ENCODE peak calls at places on chromosome 1, in six cellular contexts. C, Y, L, I, J and M are unnamed samples. For H3K36me3, the result is how much of the 10 kb centered on the place peaks cover.

GRCh38 chr1:39187276-39188046 is 17.0 kb upstream of the MACF1 start:
- DNase-seq in C (no peak), Y (no peak), L (no peak), I (no peak), J (no peak), M (no peak)

GRCh38 chr1:172928412-172928811 is 122.3 kb downstream of the TNFSF18 start:
- DNase-seq in C (no peak), Y (no peak), L (no peak), I (no peak), J (no peak), M (no peak)

GRCh38 chr1:232046531-232047283 is 420.1 kb downstream of the DISC1 start:
- DNase-seq in C (no peak), Y (no peak), L (no peak), I (no peak), J (no peak), M (no peak)

GRCh38 chr1:201383647-201384405 is 6.3 kb upstream of the TNNT2 start:
- DNase-seq in C (no peak), Y (no peak), L (no peak), I (no peak), J (no peak), M (no peak)

GRCh38 chr1:3533051-3534048 is 78.0 kb downstream of the MEGF6 start:
- DNase-seq in C (no peak), Y (no peak), L (no peak), I (peak), J (no peak), M (no peak)

GRCh38 chr1:162548170-162548569 is 13.4 kb upstream of the UAP1 start:
- DNase-seq in C (peak), Y (no peak), L (peak), I (no peak), J (peak), M (peak)

GRCh38 chr1:230591676-230592075 is 50.6 kb upstream of the COG2 start:
- DNase-seq in C (no peak), Y (no peak), L (no peak), I (no peak), J (no peak), M (no peak)

GRCh38 chr1:238648756-238649155 is 737.6 kb upstream of the CHRM3 start:
- DNase-seq in C (no peak), Y (no peak), L (no peak), I (no peak), J (no peak), M (no peak)

GRCh38 chr1:223401873-223402789 is 8.9 kb downstream of the CCDC185 start:
- DNase-seq in C (no peak), Y (no peak), L (no peak), I (no peak), J (no peak), M (no peak)

GRCh38 chr1:11960710-11961109 is 19.5 kb upstream of the MFN2 start:
- DNase-seq in C (no peak), Y (no peak), L (no peak), I (no peak), J (no peak), M (no peak)

GRCh38 chr1:102498929-102499328 is 502.2 kb upstream of the OLFM3 start:
- DNase-seq in C (no peak), Y (no peak), L (no peak), I (no peak), J (no peak), M (no peak)

GRCh38 chr1:9145021-9145668 is 16.2 kb upstream of the GPR157 start:
- DNase-seq in C (peak), Y (peak), L (no peak), I (peak), J (no peak), M (no peak)

GRCh38 chr1:206545351-206545750 is 38.0 kb downstream of the RASSF5 start:
- DNase-seq in C (no peak), Y (no peak), L (no peak), I (no peak), J (no peak), M (no peak)

GRCh38 chr1:242467556-242468145 is 56.8 kb downstream of the PLD5 start:
- DNase-seq in C (peak), Y (peak), L (no peak), I (peak), J (no peak), M (no peak)

GRCh38 chr1:41811051-41811795 is 107.5 kb downstream of the HIVEP3 start:
- DNase-seq in C (no peak), Y (no peak), L (no peak), I (no peak), J (no peak), M (no peak)

GRCh38 chr1:41423511-41424191 is 60.8 kb downstream of the EDN2 start:
- DNase-seq in C (no peak), Y (no peak), L (no peak), I (no peak), J (no peak), M (no peak)

GRCh38 chr1:47226121-47226977 is 5.7 kb downstream of the TAL1 start:
- DNase-seq in C (no peak), Y (no peak), L (no peak), I (no peak), J (no peak), M (no peak)

GRCh38 chr1:162070825-162071224 is 1.3 kb downstream of the NOS1AP start:
- DNase-seq in C (no peak), Y (no peak), L (no peak), I (no peak), J (no peak), M (no peak)

GRCh38 chr1:6235302-6235680 is 473 bp downstream of the ICMT start:
- DNase-seq in C (no peak), Y (no peak), L (no peak), I (no peak), J (no peak), M (no peak)

GRCh38 chr1:38444311-38444710 is 397.7 kb upstream of the POU3F1 start:
- DNase-seq in C (no peak), Y (no peak), L (no peak), I (no peak), J (no peak), M (no peak)

GRCh38 chr1:9886063-9886742 is 23.9 kb downstream of the CTNNBIP1 start:
- DNase-seq in C (no peak), Y (no peak), L (no peak), I (no peak), J (no peak), M (no peak)

GRCh38 chr1:205547932-205548827 is 43.7 kb downstream of the CDK18 start:
- DNase-seq in C (no peak), Y (peak), L (no peak), I (no peak), J (no peak), M (peak)

GRCh38 chr1:25031966-25032667 is 102.0 kb upstream of the RUNX3 start:
- DNase-seq in C (no peak), Y (peak), L (no peak), I (no peak), J (no peak), M (peak)

GRCh38 chr1:76074321-76075187 is at the start of gene ST6GALNAC3:
- DNase-seq in C (peak), Y (peak), L (peak), I (peak), J (peak), M (peak)

GRCh38 chr1:93081716-93082115 is 2.6 kb downstream of the MTF2 start:
- DNase-seq in C (no peak), Y (no peak), L (no peak), I (no peak), J (no peak), M (no peak)

GRCh38 chr1:241706967-241707366 is 54.9 kb downstream of the WDR64 start:
- DNase-seq in C (no peak), Y (no peak), L (no peak), I (no peak), J (no peak), M (no peak)

GRCh38 chr1:27589841-27590426 is 14.0 kb downstream of the AHDC1 start:
- DNase-seq in C (peak), Y (no peak), L (no peak), I (no peak), J (no peak), M (peak)

GRCh38 chr1:37474697-37475379 is 458 bp downstream of the ZC3H12A start:
- DNase-seq in C (peak), Y (peak), L (no peak), I (no peak), J (no peak), M (peak)

GRCh38 chr1:170536924-170537551 is 5.1 kb downstream of the GORAB start:
- DNase-seq in C (no peak), Y (no peak), L (no peak), I (no peak), J (no peak), M (no peak)

GRCh38 chr1:245245021-245245667 is 90.4 kb downstream of the KIF26B start:
- DNase-seq in C (no peak), Y (peak), L (no peak), I (no peak), J (no peak), M (no peak)

GRCh38 chr1:200215350-200215749 is 187.8 kb downstream of the NR5A2 start:
- DNase-seq in C (no peak), Y (no peak), L (no peak), I (no peak), J (no peak), M (no peak)

GRCh38 chr1:87044840-87045239 is 130.4 kb downstream of the HS2ST1 start:
- DNase-seq in C (no peak), Y (no peak), L (no peak), I (no peak), J (no peak), M (no peak)

GRCh38 chr1:60054374-60054773 is 19.2 kb downstream of the C1orf87 start:
- DNase-seq in C (no peak), Y (no peak), L (no peak), I (no peak), J (no peak), M (no peak)

GRCh38 chr1:80841261-80841660 is 959.5 kb upstream of the ADGRL2 start:
- DNase-seq in C (no peak), Y (no peak), L (no peak), I (no peak), J (no peak), M (no peak)

GRCh38 chr1:150505431-150505830 is 2.5 kb upstream of the ECM1 start:
- DNase-seq in C (no peak), Y (no peak), L (no peak), I (no peak), J (no peak), M (no peak)

GRCh38 chr1:95216292-95216990 is 17.6 kb upstream of the RWDD3 start:
- DNase-seq in C (no peak), Y (no peak), L (no peak), I (no peak), J (no peak), M (no peak)

GRCh38 chr1:18793164-18793563 is 66.3 kb downstream of the TAS1R2 start:
- DNase-seq in C (no peak), Y (no peak), L (no peak), I (no peak), J (no peak), M (no peak)

GRCh38 chr1:44031051-44031899 is at the start of gene SLC6A9:
- DNase-seq in C (peak), Y (peak), L (no peak), I (peak), J (peak), M (peak)
- TF ChIP-seq EP300 in C (no peak), Y (no peak), L (no peak), I (no peak), J (no peak), M (no peak)

GRCh38 chr1:21131200-21131599 is 45.5 kb downstream of the EIF4G3 start:
- DNase-seq in C (no peak), Y (no peak), L (no peak), I (no peak), J (no peak), M (no peak)
- H3K36me3 ChIP-seq in C (under half), Y (under half), L (under half), I (under half), J (under half), M (under half)

DNA sequence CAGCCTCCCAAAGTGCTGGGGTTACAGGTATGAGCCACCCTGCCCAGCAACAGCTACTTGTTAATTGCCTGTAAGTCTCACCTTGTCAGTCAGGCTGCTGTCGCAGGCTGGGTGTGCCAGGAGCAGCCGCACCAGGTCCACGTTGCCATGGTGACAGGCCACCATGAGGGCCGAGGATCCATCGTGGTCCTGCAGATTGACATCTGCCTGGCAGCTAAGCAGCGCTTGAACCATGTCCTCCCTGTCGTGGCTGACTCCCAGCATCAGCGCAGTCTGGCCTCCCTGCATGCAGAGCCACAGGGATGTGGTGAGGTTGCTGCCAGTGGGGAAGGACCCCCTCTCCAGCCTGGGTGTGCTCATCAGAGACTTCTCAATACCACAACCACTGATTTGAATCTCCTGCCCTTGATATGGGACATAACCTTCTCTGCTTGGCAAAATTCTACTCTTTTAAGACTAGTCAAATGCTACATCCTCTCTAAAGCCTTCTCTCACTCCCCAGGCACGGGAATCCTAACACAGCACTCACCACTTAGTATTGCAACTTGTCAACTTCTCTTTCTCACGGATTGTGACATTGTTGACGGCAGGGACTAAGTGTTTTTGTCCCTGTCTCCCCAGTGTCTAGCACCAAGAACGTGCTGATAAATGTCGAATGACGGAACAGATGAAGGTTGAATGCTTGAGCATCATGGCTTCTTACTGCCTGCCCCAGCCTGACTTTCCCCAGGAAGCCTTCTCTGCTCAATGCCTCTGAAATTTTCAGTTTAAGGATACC is 52.9 kb downstream of the L1TD1 start:
- DNase-seq in C (no peak), Y (no peak), L (no peak), I (no peak), J (no peak), M (no peak)
- TF ChIP-seq EP300 in C (no peak), Y (no peak), L (no peak), I (no peak), J (no peak), M (no peak)

GRCh38 chr1:154961207-154961496 is 430 bp downstream of the PYGO2 start:
- DNase-seq in C (no peak), Y (no peak), L (no peak), I (peak), J (no peak), M (no peak)
- H3K36me3 ChIP-seq in C (under half), Y (under half), L (half or more), I (under half), J (half or more), M (half or more)

DNA sequence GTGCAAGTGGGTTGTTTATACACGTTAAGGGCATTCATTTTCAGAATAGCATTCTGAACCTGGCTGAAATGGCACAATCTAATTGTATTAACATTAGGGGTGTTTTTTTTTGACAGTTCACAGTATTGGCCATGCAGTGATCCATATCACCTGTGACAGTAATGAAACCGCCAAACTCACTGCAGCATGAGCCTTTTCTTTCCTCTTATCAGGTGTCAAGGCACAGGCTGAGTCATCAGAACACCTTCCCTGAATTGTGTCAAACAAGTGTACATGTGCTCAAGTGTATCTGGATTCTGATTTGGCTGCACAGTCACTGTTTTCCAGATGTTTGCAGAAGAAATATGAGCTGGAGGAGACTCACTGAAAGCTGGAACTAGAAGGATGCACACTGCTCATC is 47.7 kb upstream of the C8B start:
- DNase-seq in C (no peak), Y (no peak), L (no peak), I (no peak), J (no peak), M (no peak)
- TF ChIP-seq EP300 in C (no peak), Y (no peak), L (no peak), I (no peak), J (no peak), M (no peak)

GRCh38 chr1:108830119-108831008 is 26.5 kb downstream of the AKNAD1 start:
- DNase-seq in C (peak), Y (peak), L (peak), I (peak), J (peak), M (peak)

GRCh38 chr1:108832929-108833328 is 24.0 kb downstream of the AKNAD1 start:
- DNase-seq in C (no peak), Y (no peak), L (no peak), I (no peak), J (no peak), M (no peak)

GRCh38 chr1:108829498-108829916 is 27.4 kb downstream of the AKNAD1 start:
- DNase-seq in C (no peak), Y (no peak), L (no peak), I (peak), J (no peak), M (no peak)

GRCh38 chr1:108828074-108828961 is 28.6 kb downstream of the AKNAD1 start:
- DNase-seq in C (peak), Y (peak), L (peak), I (peak), J (peak), M (peak)

DNA sequence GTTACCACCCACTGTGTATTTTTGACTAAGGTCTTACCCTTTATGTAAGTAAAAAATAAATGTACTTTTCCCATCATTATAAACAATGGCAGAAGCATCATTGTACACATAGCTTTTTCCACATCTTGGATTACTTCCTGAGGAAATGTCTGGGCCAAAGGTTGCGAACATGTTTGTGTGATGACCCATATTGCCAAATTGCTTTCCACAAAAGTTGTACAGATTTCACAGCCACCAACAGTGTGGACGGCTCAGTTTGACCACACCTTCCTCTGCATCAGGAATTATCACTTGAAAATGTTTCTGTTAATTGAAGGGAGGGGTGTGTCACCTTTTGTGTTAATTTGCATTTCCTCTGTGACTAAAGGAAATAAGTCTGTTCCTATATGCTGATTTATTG is 25.7 kb downstream of the AKNAD1 start:
- DNase-seq in C (no peak), Y (no peak), L (no peak), I (no peak), J (no peak), M (no peak)
- H3K36me3 ChIP-seq in C (under half), Y (under half), L (under half), I (under half), J (under half), M (under half)

DNA sequence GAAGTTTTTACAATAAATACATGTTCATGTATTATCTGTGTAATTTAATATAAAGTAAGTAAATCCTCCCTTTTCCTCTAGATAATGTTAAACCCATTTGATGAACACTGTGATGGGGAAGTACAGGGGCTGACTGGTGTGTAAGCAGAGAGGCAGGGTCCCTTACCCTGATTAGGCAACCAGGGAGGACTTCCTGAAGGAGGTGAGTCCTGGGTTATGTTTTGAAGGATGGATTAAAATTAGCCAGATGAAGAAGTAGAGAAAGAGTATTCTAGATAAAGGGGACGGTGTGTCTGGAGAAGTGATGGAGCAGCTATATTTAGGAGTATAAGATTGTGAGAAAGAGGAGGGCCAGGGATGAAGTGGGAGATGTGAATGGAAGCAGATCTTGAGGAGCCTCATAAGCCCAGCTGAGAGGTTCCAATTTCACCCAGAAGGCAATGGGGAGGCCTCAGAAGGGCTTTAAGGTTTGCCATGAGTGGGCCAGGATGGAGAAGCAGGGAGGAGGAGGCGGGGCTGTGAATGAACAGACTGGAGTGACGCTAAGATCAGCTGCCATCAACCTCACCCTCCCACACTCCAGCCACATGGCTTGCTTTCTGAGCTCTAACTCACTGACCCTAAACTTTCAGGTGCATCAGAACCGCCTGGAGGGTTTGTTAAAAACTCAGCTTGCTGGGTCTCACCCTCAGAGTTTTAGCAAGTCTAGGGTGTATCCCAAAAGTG is 30.9 kb upstream of the ID3 start:
- DNase-seq in C (no peak), Y (no peak), L (no peak), I (no peak), J (no peak), M (no peak)
- TF ChIP-seq EP300 in C (no peak), Y (no peak), L (no peak), I (no peak), J (no peak), M (no peak)